ENCODE peak calls at places on chromosome 9, in four cellular contexts. G is AG10803, H is H1, B is epithelial cell of esophagus. X is an unnamed sample.

GRCh38 chr9:89605181-89606048 is 603 bp downstream of the GADD45G start:
- DNase-seq in G (no peak), H (peak), B (peak), X (peak)

GRCh38 chr9:135073081-135073740 is 14.3 kb upstream of the OLFM1 start:
- DNase-seq in G (no peak), H (no peak), B (no peak), X (no peak)

GRCh38 chr9:81759680-81760215 is 70.4 kb upstream of the TLE1 start:
- DNase-seq in G (peak), H (no peak), B (peak), X (peak)

GRCh38 chr9:118170032-118170955 is 466.1 kb downstream of the TLR4 start:
- DNase-seq in G (peak), H (peak), B (peak), X (peak)

GRCh38 chr9:136566899-136567298 is 21.1 kb upstream of the NOTCH1 start:
- DNase-seq in G (no peak), H (no peak), B (no peak), X (no peak)

GRCh38 chr9:26746357-26747072 is 146.1 kb downstream of the CAAP1 start:
- DNase-seq in G (no peak), H (no peak), B (peak), X (peak)

GRCh38 chr9:72954431-72955420 is 1.9 kb upstream of the ALDH1A1 start:
- DNase-seq in G (peak), H (no peak), B (no peak), X (no peak)

GRCh38 chr9:35396560-35397215 is 93.2 kb upstream of the RUSC2 start:
- DNase-seq in G (no peak), H (peak), B (no peak), X (no peak)

GRCh38 chr9:76716270-76716669 is 48.0 kb upstream of the PCA3 start:
- DNase-seq in G (peak), H (no peak), B (peak), X (no peak)

GRCh38 chr9:112731971-112732370 is 14.1 kb upstream of the INIP start:
- DNase-seq in G (no peak), H (no peak), B (no peak), X (no peak)

GRCh38 chr9:92525306-92525705 is 10.5 kb downstream of the ECM2 start:
- DNase-seq in G (peak), H (no peak), B (no peak), X (no peak)

GRCh38 chr9:116073826-116074225 is 79.8 kb upstream of the PAPPA start:
- DNase-seq in G (peak), H (no peak), B (peak), X (no peak)

GRCh38 chr9:112130997-112131396 is 44.1 kb downstream of the SUSD1 start:
- DNase-seq in G (no peak), H (no peak), B (no peak), X (no peak)

GRCh38 chr9:114784721-114785253 is 21.1 kb downstream of the TNFSF15 start:
- DNase-seq in G (no peak), H (no peak), B (no peak), X (no peak)

GRCh38 chr9:134663084-134663483 is 21.5 kb downstream of the COL5A1 start:
- DNase-seq in G (no peak), H (no peak), B (no peak), X (no peak)

GRCh38 chr9:135144581-135145108 is 57.2 kb downstream of the OLFM1 start:
- DNase-seq in G (no peak), H (no peak), B (no peak), X (no peak)

GRCh38 chr9:27407966-27408365 is 111.0 kb upstream of the EQTN start:
- DNase-seq in G (peak), H (no peak), B (peak), X (peak)

GRCh38 chr9:16885896-16886295 is 15.4 kb upstream of the BNC2 start:
- DNase-seq in G (no peak), H (no peak), B (no peak), X (no peak)

GRCh38 chr9:133733074-133733408 is 5.1 kb downstream of the SARDH start:
- DNase-seq in G (no peak), H (no peak), B (no peak), X (no peak)

GRCh38 chr9:119453980-119454379 is 84.7 kb upstream of the BRINP1 start:
- DNase-seq in G (peak), H (no peak), B (peak), X (peak)

GRCh38 chr9:129632460-129632859 is 6.5 kb downstream of the NTMT1 start:
- DNase-seq in G (no peak), H (no peak), B (no peak), X (no peak)

GRCh38 chr9:133994359-133995011 is 2.4 kb upstream of the VAV2 start:
- DNase-seq in G (peak), H (peak), B (peak), X (peak)

GRCh38 chr9:33414263-33414662 is 11.9 kb upstream of the AQP7 start:
- DNase-seq in G (no peak), H (no peak), B (no peak), X (no peak)

GRCh38 chr9:33419904-33420303 is 17.5 kb upstream of the AQP7 start:
- DNase-seq in G (no peak), H (no peak), B (no peak), X (no peak)

GRCh38 chr9:33418090-33418489 is 15.7 kb upstream of the AQP7 start:
- DNase-seq in G (no peak), H (no peak), B (peak), X (peak)

GRCh38 chr9:33415152-33416038 is 13.0 kb upstream of the AQP7 start:
- DNase-seq in G (no peak), H (peak), B (peak), X (peak)

GRCh38 chr9:33416996-33417395 is 14.6 kb upstream of the AQP7 start:
- DNase-seq in G (no peak), H (no peak), B (no peak), X (no peak)
- TF ChIP-seq CTCF in G (no peak), H (no peak), B (no peak), X (no peak)

DNA sequence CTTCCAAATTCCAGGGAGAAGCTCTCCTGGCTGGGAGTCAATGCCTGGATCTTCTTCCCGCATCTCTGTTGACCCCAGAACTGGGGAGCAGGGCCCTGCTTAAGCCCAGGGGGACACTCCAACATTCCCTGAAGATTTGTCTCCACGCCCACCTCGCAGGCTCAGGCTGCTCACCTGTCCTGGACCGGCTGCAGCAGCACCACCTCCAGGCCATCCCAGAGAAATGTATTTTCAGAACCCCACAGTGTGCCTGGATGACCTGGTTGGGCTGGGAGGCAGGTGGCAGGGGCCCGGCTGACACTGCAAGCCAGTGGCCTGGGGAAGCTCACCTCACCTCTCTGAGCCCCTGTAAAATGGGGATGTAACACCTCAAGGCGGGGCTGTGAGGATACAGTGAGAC is 27.1 kb upstream of the ZBTB43 start:
- DNase-seq in G (no peak), H (peak), B (peak), X (no peak)
- TF ChIP-seq CTCF in G (no peak), H (peak), B (peak), X (peak)

DNA sequence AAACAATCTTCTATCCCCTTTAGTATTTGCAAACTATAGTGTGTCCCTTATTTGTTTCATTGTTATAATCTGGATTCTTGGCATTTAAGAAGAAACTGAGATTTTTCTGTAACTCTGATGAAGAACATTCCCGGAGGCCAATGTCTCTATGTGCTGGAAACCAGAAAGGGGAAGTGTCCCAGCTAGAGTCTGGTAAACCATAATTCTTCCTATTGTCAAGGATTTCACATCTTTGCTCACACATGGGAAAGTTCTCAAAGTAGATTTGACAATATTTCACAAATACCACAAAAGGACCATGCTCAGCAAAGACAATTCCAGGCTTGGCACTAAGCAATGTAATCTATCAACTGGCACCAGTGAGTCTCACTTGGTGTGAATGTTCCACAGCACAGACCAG is 146.8 kb downstream of the MUSK start:
- DNase-seq in G (peak), H (no peak), B (no peak), X (no peak)
- TF ChIP-seq CTCF in G (no peak), H (no peak), B (no peak), X (no peak)

GRCh38 chr9:87684627-87685204 is 41.2 kb upstream of the CTSL start:
- DNase-seq in G (peak), H (peak), B (peak), X (peak)
- TF ChIP-seq CTCF in G (peak), H (peak), B (peak), X (peak)

GRCh38 chr9:138103111-138103823 is 225.7 kb downstream of the CACNA1B start:
- DNase-seq in G (no peak), H (peak), B (no peak), X (no peak)
- TF ChIP-seq CTCF in G (no peak), H (no peak), B (no peak), X (no peak)

DNA sequence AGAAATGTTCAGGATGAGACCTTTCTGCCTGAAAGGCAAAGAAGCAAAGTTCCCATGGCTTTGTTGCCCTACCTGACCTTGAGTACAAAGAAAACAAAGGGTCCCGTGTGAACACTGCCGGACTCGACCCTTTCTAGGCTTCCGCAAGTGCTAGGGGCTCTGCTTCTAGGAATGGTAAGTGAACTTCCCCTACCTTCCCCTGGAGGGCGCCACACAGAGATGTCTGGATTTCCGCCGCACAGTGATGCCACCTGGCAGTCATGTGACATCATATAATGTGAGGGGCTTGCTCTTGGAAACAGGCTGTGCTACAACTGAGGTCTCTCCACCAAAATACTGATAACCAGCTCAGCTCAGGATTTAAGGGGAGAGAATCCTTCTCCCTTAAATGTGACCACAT is 56.6 kb downstream of the HSD17B3 start:
- DNase-seq in G (no peak), H (peak), B (no peak), X (no peak)
- TF ChIP-seq CTCF in G (no peak), H (peak), B (no peak), X (no peak)

GRCh38 chr9:107269254-107269653 is 13.8 kb upstream of the RAD23B start:
- DNase-seq in G (no peak), H (no peak), B (no peak), X (no peak)

GRCh38 chr9:107270580-107270979 is 12.5 kb upstream of the RAD23B start:
- DNase-seq in G (no peak), H (no peak), B (no peak), X (no peak)

GRCh38 chr9:107268560-107268959 is 14.5 kb upstream of the RAD23B start:
- DNase-seq in G (no peak), H (no peak), B (no peak), X (no peak)

GRCh38 chr9:107269681-107270080 is 13.4 kb upstream of the RAD23B start:
- DNase-seq in G (peak), H (no peak), B (no peak), X (no peak)

DNA sequence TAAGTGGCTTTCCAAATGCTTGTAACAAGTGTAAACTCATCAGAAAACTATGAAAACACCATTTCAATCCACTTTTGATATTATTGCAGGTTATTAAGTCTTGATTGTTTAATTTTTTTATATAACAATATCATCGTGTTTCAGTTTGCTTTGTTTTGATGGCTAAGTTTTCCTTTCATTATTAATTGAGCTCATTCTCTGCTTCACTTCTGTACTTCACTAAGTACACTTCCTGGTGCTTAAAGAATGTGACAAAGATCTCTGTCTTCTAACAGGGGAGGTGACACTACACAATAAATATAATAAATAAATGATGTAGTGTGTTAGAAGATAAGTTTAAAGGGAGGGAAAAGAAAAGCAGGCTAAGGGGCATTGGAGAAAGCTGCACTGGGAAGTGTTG is 13.0 kb upstream of the RAD23B start:
- DNase-seq in G (no peak), H (no peak), B (no peak), X (no peak)
- TF ChIP-seq CTCF in G (no peak), H (no peak), B (no peak), X (no peak)

DNA sequence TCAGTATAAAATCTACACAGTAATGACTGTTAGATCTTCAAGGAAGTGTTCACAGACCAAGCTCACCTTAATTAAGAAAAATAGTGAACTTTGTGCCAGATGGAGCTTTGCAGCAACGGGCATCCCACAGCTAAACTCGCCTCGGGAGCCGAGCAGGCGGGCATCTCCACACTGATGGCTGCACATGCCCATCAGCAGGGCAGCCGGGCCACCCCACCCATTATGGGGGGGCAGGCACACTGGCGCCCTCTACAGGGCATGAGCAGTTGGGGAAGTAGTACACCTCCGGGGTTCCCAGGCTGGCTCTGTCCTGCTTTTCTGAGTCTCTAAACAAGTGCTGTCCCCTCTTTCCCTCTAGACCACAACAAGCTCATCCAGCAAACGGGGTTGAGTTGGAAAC is 21.6 kb downstream of the ANKS6 start:
- DNase-seq in G (peak), H (peak), B (peak), X (peak)
- TF ChIP-seq CTCF in G (peak), H (peak), B (peak), X (peak)

GRCh38 chr9:85007753-85008152 is 338.2 kb downstream of the NTRK2 start:
- DNase-seq in G (no peak), H (no peak), B (no peak), X (no peak)

GRCh38 chr9:85001925-85002324 is 332.4 kb downstream of the NTRK2 start:
- DNase-seq in G (no peak), H (no peak), B (no peak), X (no peak)

GRCh38 chr9:85009251-85009650 is 339.7 kb downstream of the NTRK2 start:
- DNase-seq in G (no peak), H (no peak), B (no peak), X (no peak)

GRCh38 chr9:85008215-85008614 is 338.7 kb downstream of the NTRK2 start:
- DNase-seq in G (no peak), H (no peak), B (no peak), X (no peak)

DNA sequence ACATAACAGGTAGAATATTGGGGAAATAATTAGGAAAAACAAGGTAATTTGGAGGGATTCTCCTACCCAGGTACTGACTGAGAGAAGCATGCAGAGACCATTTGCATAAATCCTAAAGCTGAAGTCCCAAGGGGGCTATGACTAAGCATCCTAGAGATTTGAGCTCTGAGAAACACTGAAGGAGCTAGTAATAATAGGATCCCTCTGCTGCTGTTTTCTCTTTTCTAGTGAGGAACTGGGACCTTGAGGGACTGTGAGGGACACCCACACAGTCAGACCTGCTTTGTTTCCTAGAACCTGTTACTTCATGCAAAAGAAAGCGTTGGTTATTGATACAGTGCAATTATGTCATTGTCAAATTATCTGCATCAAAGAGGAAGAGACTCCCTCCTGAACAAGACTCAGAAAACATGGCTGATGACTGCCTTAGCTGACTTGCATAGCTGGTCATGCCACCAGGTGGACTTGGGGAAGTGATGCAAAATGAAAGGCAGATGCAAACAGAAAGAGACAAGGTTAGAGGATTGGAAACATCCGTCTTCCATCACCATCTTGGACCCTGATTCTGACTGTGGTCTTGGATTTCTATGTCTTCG is 335.4 kb downstream of the NTRK2 start:
- DNase-seq in G (no peak), H (no peak), B (no peak), X (no peak)
- TF ChIP-seq CTCF in G (no peak), H (no peak), B (no peak), X (no peak)